ENCODE peak calls at places on chromosomes 6 and 20, in eight cellular contexts. One of them, this sample, is unnamed.

GRCh38 chr6:157280153-157280552 is 43.2 kb downstream of the TMEM242 start:
- DNase-seq in cardiac fibroblast: no peak
- DNase-seq in progenitor cell of endocrine pancreas: no peak
- DNase-seq in H1: no peak
- DNase-seq in sigmoid colon: no peak
- DNase-seq in astrocyte of the cerebellum: no peak
- DNase-seq in astrocyte: no peak
- DNase-seq in AG04450: no peak
- DNase-seq in this sample: no peak

GRCh38 chr6:166907373-166907841 is 48.9 kb downstream of the RNASET2 start:
- DNase-seq in cardiac fibroblast: no peak
- DNase-seq in progenitor cell of endocrine pancreas: no peak
- DNase-seq in H1: no peak
- DNase-seq in sigmoid colon: no peak
- DNase-seq in astrocyte of the cerebellum: no peak
- DNase-seq in astrocyte: no peak
- DNase-seq in AG04450: no peak
- DNase-seq in this sample: no peak

GRCh38 chr6:9514146-9514545 is 900.7 kb downstream of the TFAP2A start:
- DNase-seq in cardiac fibroblast: no peak
- DNase-seq in progenitor cell of endocrine pancreas: no peak
- DNase-seq in H1: no peak
- DNase-seq in sigmoid colon: no peak
- DNase-seq in astrocyte of the cerebellum: no peak
- DNase-seq in astrocyte: no peak
- DNase-seq in AG04450: no peak
- DNase-seq in this sample: no peak

GRCh38 chr20:41029150-41029872 is 689 bp downstream of the TOP1 start:
- DNase-seq in cardiac fibroblast: peak
- DNase-seq in progenitor cell of endocrine pancreas: no peak
- DNase-seq in H1: no peak
- DNase-seq in sigmoid colon: peak
- DNase-seq in astrocyte of the cerebellum: no peak
- DNase-seq in astrocyte: no peak
- DNase-seq in AG04450: no peak
- DNase-seq in this sample: no peak

GRCh38 chr20:46119028-46119546 is 973 bp downstream of the CD40 start:
- DNase-seq in cardiac fibroblast: no peak
- DNase-seq in progenitor cell of endocrine pancreas: no peak
- DNase-seq in H1: no peak
- DNase-seq in sigmoid colon: no peak
- DNase-seq in astrocyte of the cerebellum: no peak
- DNase-seq in astrocyte: no peak
- DNase-seq in AG04450: no peak
- DNase-seq in this sample: no peak

GRCh38 chr6:5085638-5086293 is 625 bp downstream of the PPP1R3G start:
- DNase-seq in cardiac fibroblast: peak
- DNase-seq in progenitor cell of endocrine pancreas: peak
- DNase-seq in H1: no peak
- DNase-seq in sigmoid colon: no peak
- DNase-seq in astrocyte of the cerebellum: no peak
- DNase-seq in astrocyte: peak
- DNase-seq in AG04450: no peak
- DNase-seq in this sample: no peak

GRCh38 chr6:117498159-117498558 is 15.7 kb downstream of the DCBLD1 start:
- DNase-seq in cardiac fibroblast: peak
- DNase-seq in progenitor cell of endocrine pancreas: no peak
- DNase-seq in H1: no peak
- DNase-seq in sigmoid colon: no peak
- DNase-seq in astrocyte of the cerebellum: no peak
- DNase-seq in astrocyte: peak
- DNase-seq in AG04450: no peak
- DNase-seq in this sample: no peak

GRCh38 chr6:72132851-72133250 is 246.5 kb downstream of the RIMS1 start:
- DNase-seq in cardiac fibroblast: no peak
- DNase-seq in progenitor cell of endocrine pancreas: no peak
- DNase-seq in H1: no peak
- DNase-seq in sigmoid colon: no peak
- DNase-seq in astrocyte of the cerebellum: no peak
- DNase-seq in astrocyte: no peak
- DNase-seq in AG04450: no peak
- DNase-seq in this sample: no peak

GRCh38 chr6:166627039-166627874 is at the start of gene RPS6KA2:
- DNase-seq in cardiac fibroblast: peak
- DNase-seq in progenitor cell of endocrine pancreas: peak
- DNase-seq in H1: peak
- DNase-seq in sigmoid colon: peak
- DNase-seq in astrocyte of the cerebellum: peak
- DNase-seq in astrocyte: peak
- DNase-seq in AG04450: peak
- DNase-seq in this sample: peak

GRCh38 chr6:15674690-15675386 is 12.0 kb upstream of the DTNBP1 start:
- DNase-seq in cardiac fibroblast: no peak
- DNase-seq in progenitor cell of endocrine pancreas: no peak
- DNase-seq in H1: no peak
- DNase-seq in sigmoid colon: no peak
- DNase-seq in astrocyte of the cerebellum: no peak
- DNase-seq in astrocyte: no peak
- DNase-seq in AG04450: no peak
- DNase-seq in this sample: no peak

GRCh38 chr20:62902926-62903615 is 23.2 kb downstream of the DIDO1 start:
- DNase-seq in cardiac fibroblast: no peak
- DNase-seq in progenitor cell of endocrine pancreas: no peak
- DNase-seq in H1: no peak
- DNase-seq in sigmoid colon: no peak
- DNase-seq in astrocyte of the cerebellum: no peak
- DNase-seq in astrocyte: peak
- DNase-seq in AG04450: peak
- DNase-seq in this sample: no peak

GRCh38 chr6:33323623-33323948 is 6.0 kb upstream of the ZBTB22 start:
- DNase-seq in cardiac fibroblast: no peak
- DNase-seq in progenitor cell of endocrine pancreas: no peak
- DNase-seq in H1: no peak
- DNase-seq in sigmoid colon: no peak
- DNase-seq in astrocyte of the cerebellum: no peak
- DNase-seq in astrocyte: no peak
- DNase-seq in AG04450: no peak
- DNase-seq in this sample: no peak
- TF ChIP-seq CTCF in cardiac fibroblast: no peak
- TF ChIP-seq CTCF in progenitor cell of endocrine pancreas: no peak
- TF ChIP-seq CTCF in H1: no peak
- TF ChIP-seq CTCF in sigmoid colon: no peak
- TF ChIP-seq CTCF in astrocyte of the cerebellum: no peak
- TF ChIP-seq CTCF in astrocyte: no peak
- TF ChIP-seq CTCF in AG04450: no peak
- TF ChIP-seq CTCF in this sample: peak

DNA sequence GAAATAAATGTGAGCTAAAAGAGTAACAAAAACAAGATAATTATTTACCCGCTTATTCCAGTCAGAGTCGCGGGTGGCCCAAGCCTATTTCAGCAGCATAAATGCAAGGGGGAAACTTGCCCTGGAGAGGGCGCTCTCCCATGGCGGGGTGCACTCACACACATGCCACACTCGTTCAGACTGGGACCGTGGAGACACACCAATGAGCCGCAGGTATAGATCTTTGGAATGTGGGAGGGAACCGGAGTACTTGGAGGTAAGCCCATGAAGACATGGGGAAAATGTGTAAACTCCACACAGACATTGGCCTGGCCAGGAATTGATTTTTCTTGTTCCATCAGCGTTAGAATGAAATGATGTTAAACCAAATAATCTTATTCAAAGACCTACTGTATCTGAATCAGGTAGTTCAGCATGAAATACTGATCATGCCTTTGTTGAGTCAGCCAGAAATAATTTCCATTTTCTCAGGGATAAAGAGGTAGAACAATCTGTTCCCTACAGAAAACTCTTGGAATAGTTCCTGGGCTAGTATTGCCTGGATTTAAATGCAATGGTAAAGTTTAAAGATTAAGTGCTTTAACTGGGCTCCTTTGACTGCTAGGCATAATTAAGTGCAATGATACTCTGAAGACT is 191.5 kb downstream of the MCHR2 start:
- DNase-seq in cardiac fibroblast: no peak
- DNase-seq in progenitor cell of endocrine pancreas: no peak
- DNase-seq in H1: peak
- DNase-seq in sigmoid colon: no peak
- DNase-seq in astrocyte of the cerebellum: no peak
- DNase-seq in astrocyte: no peak
- DNase-seq in AG04450: no peak
- DNase-seq in this sample: no peak
- TF ChIP-seq CTCF in cardiac fibroblast: no peak
- TF ChIP-seq CTCF in progenitor cell of endocrine pancreas: peak
- TF ChIP-seq CTCF in H1: peak
- TF ChIP-seq CTCF in sigmoid colon: no peak
- TF ChIP-seq CTCF in astrocyte of the cerebellum: no peak
- TF ChIP-seq CTCF in astrocyte: no peak
- TF ChIP-seq CTCF in AG04450: no peak
- TF ChIP-seq CTCF in this sample: peak

DNA sequence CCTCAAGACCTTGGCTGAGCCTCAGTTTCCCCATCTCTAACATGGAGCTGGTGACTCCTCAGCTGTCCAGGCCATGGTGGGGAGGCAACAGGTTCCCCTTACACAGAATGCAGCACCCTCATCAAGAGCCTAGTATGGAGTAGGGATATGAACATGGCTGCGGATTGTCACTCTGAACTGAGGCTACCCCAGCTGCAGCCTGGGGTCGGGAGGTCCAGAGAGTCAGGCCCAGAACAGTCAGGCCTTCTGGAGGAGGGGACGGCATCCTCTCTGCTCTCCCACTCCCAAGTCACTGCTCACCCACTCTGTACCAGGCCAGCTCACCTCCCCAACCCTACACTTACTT is 1.4 kb upstream of the FOXS1 start:
- DNase-seq in cardiac fibroblast: no peak
- DNase-seq in progenitor cell of endocrine pancreas: no peak
- DNase-seq in H1: no peak
- DNase-seq in sigmoid colon: no peak
- DNase-seq in astrocyte of the cerebellum: no peak
- DNase-seq in astrocyte: no peak
- DNase-seq in AG04450: no peak
- DNase-seq in this sample: no peak
- TF ChIP-seq CTCF in cardiac fibroblast: no peak
- TF ChIP-seq CTCF in progenitor cell of endocrine pancreas: no peak
- TF ChIP-seq CTCF in H1: no peak
- TF ChIP-seq CTCF in sigmoid colon: no peak
- TF ChIP-seq CTCF in astrocyte of the cerebellum: no peak
- TF ChIP-seq CTCF in astrocyte: no peak
- TF ChIP-seq CTCF in AG04450: no peak
- TF ChIP-seq CTCF in this sample: no peak

GRCh38 chr6:89934685-89935366 is 40.6 kb downstream of the GJA10 start:
- DNase-seq in cardiac fibroblast: no peak
- DNase-seq in progenitor cell of endocrine pancreas: no peak
- DNase-seq in H1: no peak
- DNase-seq in sigmoid colon: no peak
- DNase-seq in astrocyte of the cerebellum: no peak
- DNase-seq in astrocyte: no peak
- DNase-seq in AG04450: no peak
- DNase-seq in this sample: no peak
- TF ChIP-seq CTCF in cardiac fibroblast: no peak
- TF ChIP-seq CTCF in progenitor cell of endocrine pancreas: no peak
- TF ChIP-seq CTCF in H1: no peak
- TF ChIP-seq CTCF in sigmoid colon: no peak
- TF ChIP-seq CTCF in astrocyte of the cerebellum: no peak
- TF ChIP-seq CTCF in astrocyte: no peak
- TF ChIP-seq CTCF in AG04450: no peak
- TF ChIP-seq CTCF in this sample: no peak

GRCh38 chr20:5001174-5002076 is at the start of gene SLC23A2:
- DNase-seq in cardiac fibroblast: peak
- DNase-seq in progenitor cell of endocrine pancreas: peak
- DNase-seq in H1: no peak
- DNase-seq in sigmoid colon: peak
- DNase-seq in astrocyte of the cerebellum: no peak
- DNase-seq in astrocyte: peak
- DNase-seq in AG04450: no peak
- DNase-seq in this sample: no peak

GRCh38 chr20:5000263-5001173 is 792 bp downstream of the SLC23A2 start:
- DNase-seq in cardiac fibroblast: no peak
- DNase-seq in progenitor cell of endocrine pancreas: peak
- DNase-seq in H1: no peak
- DNase-seq in sigmoid colon: peak
- DNase-seq in astrocyte of the cerebellum: no peak
- DNase-seq in astrocyte: no peak
- DNase-seq in AG04450: no peak
- DNase-seq in this sample: no peak

GRCh38 chr20:4997207-4997606 is 4.1 kb downstream of the SLC23A2 start:
- DNase-seq in cardiac fibroblast: no peak
- DNase-seq in progenitor cell of endocrine pancreas: no peak
- DNase-seq in H1: no peak
- DNase-seq in sigmoid colon: no peak
- DNase-seq in astrocyte of the cerebellum: no peak
- DNase-seq in astrocyte: no peak
- DNase-seq in AG04450: no peak
- DNase-seq in this sample: no peak

GRCh38 chr20:4999788-5000187 is 1.5 kb downstream of the SLC23A2 start:
- DNase-seq in cardiac fibroblast: no peak
- DNase-seq in progenitor cell of endocrine pancreas: no peak
- DNase-seq in H1: no peak
- DNase-seq in sigmoid colon: no peak
- DNase-seq in astrocyte of the cerebellum: no peak
- DNase-seq in astrocyte: no peak
- DNase-seq in AG04450: no peak
- DNase-seq in this sample: no peak

DNA sequence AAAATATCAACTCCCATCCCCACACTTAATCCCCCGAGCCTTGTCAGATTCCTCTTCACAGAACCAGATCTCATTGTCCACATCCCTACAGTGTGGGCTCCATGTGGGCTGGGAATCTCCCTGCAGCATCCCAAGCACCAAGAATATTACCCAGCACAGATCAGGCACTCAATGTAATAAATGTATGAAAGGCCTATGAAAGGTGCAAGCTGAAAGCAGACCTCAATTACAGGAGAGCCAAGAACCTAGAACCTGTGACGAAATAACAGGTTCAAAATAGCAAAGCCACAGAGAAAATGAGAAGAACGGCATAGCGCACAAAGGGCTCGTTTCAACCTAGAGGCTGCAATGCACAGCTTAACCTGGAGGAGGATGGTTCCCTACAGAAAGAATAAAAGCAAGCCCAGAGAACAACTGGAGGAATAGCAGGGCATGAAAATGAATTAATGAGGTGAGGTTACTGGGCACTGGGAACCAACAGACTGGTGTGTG is 3.1 kb downstream of the SLC23A2 start:
- DNase-seq in cardiac fibroblast: no peak
- DNase-seq in progenitor cell of endocrine pancreas: no peak
- DNase-seq in H1: no peak
- DNase-seq in sigmoid colon: no peak
- DNase-seq in astrocyte of the cerebellum: no peak
- DNase-seq in astrocyte: no peak
- DNase-seq in AG04450: no peak
- DNase-seq in this sample: no peak
- TF ChIP-seq CTCF in cardiac fibroblast: peak
- TF ChIP-seq CTCF in progenitor cell of endocrine pancreas: peak
- TF ChIP-seq CTCF in H1: peak
- TF ChIP-seq CTCF in sigmoid colon: no peak
- TF ChIP-seq CTCF in astrocyte of the cerebellum: peak
- TF ChIP-seq CTCF in astrocyte: no peak
- TF ChIP-seq CTCF in AG04450: peak
- TF ChIP-seq CTCF in this sample: peak

GRCh38 chr6:26045046-26045938 is 41.9 kb upstream of the HFE start:
- DNase-seq in cardiac fibroblast: peak
- DNase-seq in progenitor cell of endocrine pancreas: no peak
- DNase-seq in H1: no peak
- DNase-seq in sigmoid colon: peak
- DNase-seq in astrocyte of the cerebellum: peak
- DNase-seq in astrocyte: peak
- DNase-seq in AG04450: peak
- DNase-seq in this sample: no peak
- TF ChIP-seq CTCF in cardiac fibroblast: peak
- TF ChIP-seq CTCF in progenitor cell of endocrine pancreas: no peak
- TF ChIP-seq CTCF in H1: no peak
- TF ChIP-seq CTCF in sigmoid colon: no peak
- TF ChIP-seq CTCF in astrocyte of the cerebellum: no peak
- TF ChIP-seq CTCF in astrocyte: no peak
- TF ChIP-seq CTCF in AG04450: peak
- TF ChIP-seq CTCF in this sample: no peak

GRCh38 chr6:135236319-135236718 is 55.2 kb downstream of the MYB start:
- DNase-seq in cardiac fibroblast: no peak
- DNase-seq in progenitor cell of endocrine pancreas: no peak
- DNase-seq in H1: no peak
- DNase-seq in sigmoid colon: no peak
- DNase-seq in astrocyte of the cerebellum: no peak
- DNase-seq in astrocyte: no peak
- DNase-seq in AG04450: no peak
- DNase-seq in this sample: no peak
- TF ChIP-seq CTCF in cardiac fibroblast: no peak
- TF ChIP-seq CTCF in progenitor cell of endocrine pancreas: no peak
- TF ChIP-seq CTCF in H1: no peak
- TF ChIP-seq CTCF in sigmoid colon: no peak
- TF ChIP-seq CTCF in astrocyte of the cerebellum: no peak
- TF ChIP-seq CTCF in astrocyte: no peak
- TF ChIP-seq CTCF in AG04450: no peak
- TF ChIP-seq CTCF in this sample: no peak

This sample was measured in chondrocyte.